ENCODE peak calls at places on chromosomes 13 and 19, in five cellular contexts. N is brain microvascular endothelial cell, B is fibroblast of lung, R is HFF-Myc, H is cardiac fibroblast. A is an unnamed sample.

GRCh38 chr13:28387740-28388501 is 107.0 kb downstream of the FLT1 start:
- DNase-seq in N (no peak), B (no peak), R (no peak), H (no peak), A (no peak)

GRCh38 chr19:38417544-38418506 is 8.2 kb downstream of the RASGRP4 start:
- DNase-seq in N (no peak), B (peak; percentile 11), R (no peak), H (no peak), A (no peak)

GRCh38 chr19:46474211-46474610 is 2.8 kb upstream of the PNMA8A start:
- DNase-seq in N (no peak), B (no peak), R (no peak), H (no peak), A (no peak)

GRCh38 chr19:48608798-48609263 is 2.3 kb downstream of the SPACA4 start:
- DNase-seq in N (peak; percentile 33), B (no peak), R (no peak), H (peak; percentile 63), A (peak; percentile 48)

GRCh38 chr13:73365681-73366080 is 306.9 kb downstream of the KLF5 start:
- DNase-seq in N (no peak), B (no peak), R (no peak), H (no peak), A (no peak)

GRCh38 chr19:45076029-45076850 is at the start of gene ZNF296:
- DNase-seq in N (no peak), B (peak; percentile 43), R (peak; percentile 30), H (peak; percentile 25), A (peak; percentile 31)

GRCh38 chr19:54674021-54674617 is 11.3 kb downstream of the LILRB4 start:
- DNase-seq in N (no peak), B (peak; percentile 16), R (no peak), H (peak; percentile 59), A (peak; percentile 39)

GRCh38 chr19:18086590-18087138 is at the start of gene IL12RB1:
- DNase-seq in N (no peak), B (no peak), R (no peak), H (no peak), A (no peak)

GRCh38 chr13:102825921-102826706 is 19.7 kb upstream of the ERCC5 start:
- DNase-seq in N (peak; percentile 59), B (peak; percentile 90), R (peak; percentile 62), H (peak; percentile 96), A (peak; percentile 96)

GRCh38 chr13:52925775-52926285 is 77.4 kb upstream of the PCDH8 start:
- DNase-seq in N (no peak), B (no peak), R (no peak), H (no peak), A (no peak)

GRCh38 chr13:48502601-48503319 is 30.1 kb downstream of the RCBTB2 start:
- DNase-seq in N (no peak), B (no peak), R (no peak), H (no peak), A (no peak)

GRCh38 chr19:15488489-15489226 is 9.4 kb upstream of the PGLYRP2 start:
- DNase-seq in N (no peak), B (no peak), R (no peak), H (no peak), A (no peak)

GRCh38 chr19:4870025-4870700 is 2.7 kb upstream of the PLIN3 start:
- DNase-seq in N (peak; percentile 90), B (peak; percentile 94), R (peak; percentile 95), H (peak; percentile 97), A (peak; percentile 97)

GRCh38 chr13:36718146-36718545 is 44.3 kb downstream of the SERTM1 start:
- DNase-seq in N (no peak), B (no peak), R (no peak), H (peak; percentile 69), A (peak; percentile 84)

GRCh38 chr19:38068851-38069250 is 155.2 kb downstream of the DPF1 start:
- DNase-seq in N (no peak), B (no peak), R (no peak), H (no peak), A (peak; percentile 27)

GRCh38 chr13:51910508-51910907 is 48.7 kb downstream of the CCDC70 start:
- DNase-seq in N (no peak), B (no peak), R (no peak), H (no peak), A (no peak)

GRCh38 chr19:2923510-2923909 is 21.3 kb downstream of the ZNF77 start:
- DNase-seq in N (no peak), B (peak; percentile 51), R (peak; percentile 70), H (peak; percentile 25), A (peak; percentile 86)

GRCh38 chr13:110345266-110345665 is 38.2 kb downstream of the COL4A2 start:
- DNase-seq in N (no peak), B (no peak), R (no peak), H (no peak), A (no peak)

GRCh38 chr19:13428352-13428751 is 77.9 kb downstream of the CACNA1A start:
- DNase-seq in N (peak; percentile 26), B (peak; percentile 9), R (peak; percentile 3), H (peak; percentile 49), A (peak; percentile 40)

GRCh38 chr13:42275506-42275905 is 3.6 kb downstream of the AKAP11 start:
- DNase-seq in N (no peak), B (no peak), R (no peak), H (no peak), A (no peak)

DNA sequence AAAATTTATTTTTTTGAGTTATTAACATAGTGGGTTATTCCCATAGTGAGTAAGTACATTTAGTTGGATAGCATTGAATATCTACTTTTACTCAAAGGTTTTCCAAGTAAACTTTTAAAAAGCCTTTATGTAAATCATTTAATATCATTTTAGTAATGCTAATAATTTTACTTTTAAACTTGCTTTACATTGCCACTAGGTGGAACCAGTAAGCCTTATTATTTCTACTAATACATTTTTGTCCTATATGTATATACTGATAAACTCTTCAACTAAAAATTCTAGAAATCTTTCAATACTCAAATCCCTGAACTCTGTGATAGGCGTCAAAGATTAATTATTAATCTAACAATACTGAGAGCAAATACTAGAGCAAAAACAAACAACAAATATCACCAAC is 1709.2 kb upstream of the PCDH20 start:
- DNase-seq in N (no peak), B (peak; percentile 74), R (no peak), H (peak; percentile 52), A (peak; percentile 50)
- TF ChIP-seq CTCF in N (no peak), B (no peak), R (no peak), H (peak; percentile 16), A (peak; percentile 33)

GRCh38 chr19:34502582-34503545 is 21.3 kb downstream of the WTIP start:
- DNase-seq in N (no peak), B (peak; percentile 39), R (no peak), H (peak; percentile 32), A (peak; percentile 42)
- H3K4me3 ChIP-seq in N (no peak overlapping the region), B (no peak overlapping the region), R (no peak overlapping the region), H (no peak overlapping the region), A (no peak overlapping the region)

GRCh38 chr19:51394045-51394836 is 3.9 kb upstream of the C19orf84 start:
- DNase-seq in N (peak; percentile 98), B (peak; percentile 99), R (peak; percentile 97), H (peak; percentile 99), A (peak; percentile 100)
- TF ChIP-seq CTCF in N (peak; percentile 28), B (peak; percentile 7), R (no peak), H (peak; percentile 2), A (peak; percentile 18)

GRCh38 chr13:99354371-99354951 is 47.3 kb upstream of the GPR183 start:
- DNase-seq in N (no peak), B (no peak), R (no peak), H (no peak), A (no peak)

GRCh38 chr13:99357149-99357596 is 50.0 kb upstream of the GPR183 start:
- DNase-seq in N (peak; percentile 91), B (peak; percentile 64), R (no peak), H (peak; percentile 86), A (peak; percentile 66)

GRCh38 chr13:99353836-99354235 is 46.6 kb upstream of the GPR183 start:
- DNase-seq in N (peak; percentile 73), B (no peak), R (no peak), H (no peak), A (no peak)

GRCh38 chr13:99356216-99357089 is 49.3 kb upstream of the GPR183 start:
- DNase-seq in N (peak; percentile 96), B (peak; percentile 87), R (no peak), H (peak; percentile 80), A (peak; percentile 89)

GRCh38 chr13:99355267-99356215 is 48.3 kb upstream of the GPR183 start:
- DNase-seq in N (no peak), B (no peak), R (no peak), H (no peak), A (no peak)
- H3K4me3 ChIP-seq in N (peak overlapping the region; percentile 2), B (peak overlapping the region; percentile 36), R (no peak overlapping the region), H (no peak overlapping the region), A (no peak overlapping the region)

A was measured in fibroblast of mammary gland.